ENCODE peak calls at places on chromosomes 2 and 18, in six cellular contexts. One of them, this sample, is unnamed.
A peak's percentile ranks its signal among the peaks of the same experiment; 100 is the strongest.

GRCh38 chr2:216372761-216373291 is 543 bp upstream of the MARCHF4 start:
- DNase-seq in Calu3: no peak
- DNase-seq in T follicular helper cell: no peak
- DNase-seq in stimulated activated CD8-positive, alpha-beta memory T cell treated with anti-CD3 and anti-CD28 coated beads, Interleukin-15, amount 100 ng/mL, for 1 hour: no peak
- DNase-seq in activated T-cell treated with anti-CD3 and anti-CD28 coated beads for 1 hour: no peak
- DNase-seq in dorsolateral prefrontal cortex: no peak
- DNase-seq in this sample: no peak

GRCh38 chr18:5197032-5197434 is at the start of gene AKAIN1:
- DNase-seq in activated T-cell treated with anti-CD3 and anti-CD28 coated beads for 1 hour: no peak
- DNase-seq in Calu3: no peak
- DNase-seq in T follicular helper cell: no peak
- DNase-seq in stimulated activated CD8-positive, alpha-beta memory T cell treated with anti-CD3 and anti-CD28 coated beads, Interleukin-15, amount 100 ng/mL, for 1 hour: no peak
- DNase-seq in dorsolateral prefrontal cortex: no peak
- DNase-seq in this sample: peak; percentile 4

GRCh38 chr2:223047260-223047761 is 4.7 kb upstream of the KCNE4 start:
- DNase-seq in dorsolateral prefrontal cortex: no peak
- DNase-seq in stimulated activated CD8-positive, alpha-beta memory T cell treated with anti-CD3 and anti-CD28 coated beads, Interleukin-15, amount 100 ng/mL, for 1 hour: no peak
- DNase-seq in T follicular helper cell: no peak
- DNase-seq in activated T-cell treated with anti-CD3 and anti-CD28 coated beads for 1 hour: no peak
- DNase-seq in Calu3: no peak
- DNase-seq in this sample: no peak

GRCh38 chr2:166112193-166112605 is 15.6 kb downstream of the SCN1A start:
- DNase-seq in dorsolateral prefrontal cortex: no peak
- DNase-seq in stimulated activated CD8-positive, alpha-beta memory T cell treated with anti-CD3 and anti-CD28 coated beads, Interleukin-15, amount 100 ng/mL, for 1 hour: no peak
- DNase-seq in Calu3: no peak
- DNase-seq in activated T-cell treated with anti-CD3 and anti-CD28 coated beads for 1 hour: no peak
- DNase-seq in T follicular helper cell: no peak
- DNase-seq in this sample: no peak

GRCh38 chr2:98346259-98347236 is at the start of gene CNGA3:
- DNase-seq in dorsolateral prefrontal cortex: no peak
- DNase-seq in stimulated activated CD8-positive, alpha-beta memory T cell treated with anti-CD3 and anti-CD28 coated beads, Interleukin-15, amount 100 ng/mL, for 1 hour: no peak
- DNase-seq in Calu3: peak; percentile 16
- DNase-seq in activated T-cell treated with anti-CD3 and anti-CD28 coated beads for 1 hour: no peak
- DNase-seq in T follicular helper cell: no peak
- DNase-seq in this sample: no peak

GRCh38 chr2:85505551-85506238 is 33.3 kb upstream of the MAT2A start:
- DNase-seq in stimulated activated CD8-positive, alpha-beta memory T cell treated with anti-CD3 and anti-CD28 coated beads, Interleukin-15, amount 100 ng/mL, for 1 hour: no peak
- DNase-seq in T follicular helper cell: no peak
- DNase-seq in Calu3: no peak
- DNase-seq in dorsolateral prefrontal cortex: no peak
- DNase-seq in activated T-cell treated with anti-CD3 and anti-CD28 coated beads for 1 hour: no peak
- DNase-seq in this sample: no peak

GRCh38 chr2:174688079-174688478 is 76.2 kb downstream of the CHRNA1 start:
- DNase-seq in Calu3: no peak
- DNase-seq in dorsolateral prefrontal cortex: no peak
- DNase-seq in stimulated activated CD8-positive, alpha-beta memory T cell treated with anti-CD3 and anti-CD28 coated beads, Interleukin-15, amount 100 ng/mL, for 1 hour: no peak
- DNase-seq in T follicular helper cell: no peak
- DNase-seq in activated T-cell treated with anti-CD3 and anti-CD28 coated beads for 1 hour: no peak
- DNase-seq in this sample: no peak

GRCh38 chr2:241270531-241270930 is 44.9 kb downstream of the HDLBP start:
- DNase-seq in stimulated activated CD8-positive, alpha-beta memory T cell treated with anti-CD3 and anti-CD28 coated beads, Interleukin-15, amount 100 ng/mL, for 1 hour: no peak
- DNase-seq in dorsolateral prefrontal cortex: no peak
- DNase-seq in Calu3: no peak
- DNase-seq in T follicular helper cell: no peak
- DNase-seq in activated T-cell treated with anti-CD3 and anti-CD28 coated beads for 1 hour: no peak
- DNase-seq in this sample: no peak

This sample was measured in CD4-positive, alpha-beta T cell.